ENCODE peak calls at places on chromosomes 13 and 19, in five cellular contexts. B is breast epithelium, Z is upper lobe of left lung, U is mucosa of descending colon, H is psoas muscle. J is an unnamed sample. For H3K36me3, the result is how much of the 10 kb centered on the place peaks cover.

GRCh38 chr13:74683411-74683810 is 549.2 kb upstream of the KLF12 start:
- DNase-seq in B (no peak), Z (no peak), U (no peak), H (no peak), J (no peak)

GRCh38 chr19:8571006-8571411 is 6.2 kb downstream of the MYO1F start:
- DNase-seq in B (no peak), Z (peak), U (peak), H (no peak), J (no peak)

GRCh38 chr19:18291590-18292459 is 10.4 kb upstream of the JUND start:
- DNase-seq in B (peak), Z (peak), U (peak), H (peak), J (no peak)

GRCh38 chr13:37209621-37210020 is 104.2 kb upstream of the CSNK1A1L start:
- DNase-seq in B (no peak), Z (no peak), U (no peak), H (no peak), J (no peak)

GRCh38 chr19:19402656-19403372 is 2.7 kb upstream of the GATAD2A start:
- DNase-seq in B (no peak), Z (no peak), U (no peak), H (no peak), J (no peak)

GRCh38 chr13:105073041-105073440 is 1462.4 kb downstream of the EFNB2 start:
- DNase-seq in B (no peak), Z (no peak), U (peak), H (no peak), J (no peak)

GRCh38 chr13:97028441-97029299 is 34.4 kb upstream of the OXGR1 start:
- DNase-seq in B (no peak), Z (peak), U (no peak), H (peak), J (no peak)

GRCh38 chr13:65907656-65908441 is 1322.3 kb downstream of the PCDH9 start:
- DNase-seq in B (no peak), Z (no peak), U (no peak), H (no peak), J (no peak)

GRCh38 chr13:73720216-73720840 is 413.9 kb downstream of the KLF12 start:
- DNase-seq in B (no peak), Z (no peak), U (no peak), H (no peak), J (no peak)

GRCh38 chr19:11984986-11985385 is 20.1 kb downstream of the ZNF763 start:
- DNase-seq in B (no peak), Z (no peak), U (no peak), H (no peak), J (no peak)

GRCh38 chr19:1259873-1260748 is 9.0 kb upstream of the CIRBP start:
- DNase-seq in B (no peak), Z (no peak), U (peak), H (peak), J (no peak)

GRCh38 chr19:12794196-12794921 is 3.1 kb downstream of the JUNB start:
- DNase-seq in B (no peak), Z (peak), U (no peak), H (no peak), J (no peak)

GRCh38 chr13:46057251-46058015 is 4.9 kb upstream of the ZC3H13 start:
- DNase-seq in B (no peak), Z (no peak), U (no peak), H (no peak), J (no peak)

GRCh38 chr13:62129000-62129551 is 713.4 kb upstream of the PCDH20 start:
- DNase-seq in B (no peak), Z (no peak), U (no peak), H (no peak), J (no peak)

GRCh38 chr13:47038196-47038595 is 141.3 kb upstream of the HTR2A start:
- DNase-seq in B (no peak), Z (no peak), U (no peak), H (no peak), J (no peak)

GRCh38 chr19:36046443-36047050 is 7.5 kb downstream of the THAP8 start:
- DNase-seq in B (no peak), Z (no peak), U (no peak), H (no peak), J (no peak)

GRCh38 chr13:36088001-36088400 is 43.2 kb downstream of the DCLK1 start:
- DNase-seq in B (no peak), Z (no peak), U (no peak), H (no peak), J (peak)

GRCh38 chr19:10543059-10543419 is 665 bp upstream of the ATG4D start:
- DNase-seq in B (no peak), Z (no peak), U (no peak), H (no peak), J (no peak)

GRCh38 chr19:55368701-55369563 is 1.3 kb downstream of the IL11 start:
- DNase-seq in B (no peak), Z (no peak), U (peak), H (no peak), J (no peak)

GRCh38 chr19:3105641-3106508 is 11.7 kb downstream of the GNA11 start:
- DNase-seq in B (no peak), Z (no peak), U (no peak), H (no peak), J (no peak)

GRCh38 chr19:45446295-45446694 is 21.5 kb upstream of the FOSB start:
- DNase-seq in B (no peak), Z (no peak), U (no peak), H (no peak), J (no peak)

GRCh38 chr19:3387645-3388589 is 21.5 kb downstream of the NFIC start:
- DNase-seq in B (peak), Z (peak), U (peak), H (peak), J (no peak)

GRCh38 chr19:3287814-3288213 is 63.4 kb downstream of the CELF5 start:
- DNase-seq in B (no peak), Z (no peak), U (no peak), H (no peak), J (no peak)

GRCh38 chr19:45498411-45499195 is at the start of gene PPM1N:
- DNase-seq in B (no peak), Z (no peak), U (peak), H (no peak), J (no peak)

GRCh38 chr13:24605923-24606372 is 74.3 kb upstream of the ATP12A start:
- DNase-seq in B (no peak), Z (no peak), U (no peak), H (no peak), J (no peak)
- TF ChIP-seq CTCF in B (peak), Z (no peak), U (no peak), H (no peak), J (no peak)

DNA sequence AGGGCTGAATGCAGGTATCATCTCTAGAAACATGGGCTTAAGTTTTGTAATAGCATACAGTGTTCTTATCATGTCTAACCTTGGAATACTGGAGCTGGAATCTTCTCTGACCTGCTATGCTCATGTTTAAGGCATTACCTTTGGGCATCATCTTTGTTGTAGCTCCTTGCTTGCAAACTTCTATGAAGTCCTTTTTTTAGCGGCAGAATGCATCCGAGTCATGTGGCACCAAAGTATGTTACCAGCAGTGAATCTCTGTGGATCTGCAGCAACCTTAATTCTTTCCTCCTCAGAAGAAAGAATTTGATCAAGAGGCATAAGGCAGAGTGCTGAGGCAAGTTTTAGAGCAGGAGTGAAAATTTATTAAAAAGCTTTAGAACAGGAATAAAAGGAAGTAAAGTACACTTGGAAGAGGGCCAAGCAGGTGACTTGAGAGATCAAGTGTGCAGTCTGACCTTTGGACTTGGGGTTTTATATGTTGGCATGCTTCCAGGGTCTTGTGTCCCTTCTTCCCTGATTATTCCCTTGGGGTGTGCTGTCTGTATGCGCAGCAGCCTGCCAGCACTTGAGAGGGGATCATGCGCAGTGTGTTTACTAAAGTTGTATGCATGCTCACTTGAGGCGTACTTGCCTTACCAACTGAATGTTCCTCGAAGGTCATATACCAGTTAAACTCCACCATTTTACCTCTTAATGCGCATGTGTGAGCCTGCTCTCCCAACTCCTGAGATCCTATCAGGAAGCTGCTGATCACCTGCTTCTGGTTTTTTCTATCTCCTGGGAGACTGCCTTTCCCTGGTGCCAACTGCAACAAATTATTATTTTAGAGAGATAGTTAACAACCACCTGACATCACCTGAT is 115.5 kb downstream of the LACC1 start:
- DNase-seq in B (no peak), Z (no peak), U (no peak), H (no peak), J (no peak)
- H3K4me3 ChIP-seq in B (no peak), Z (no peak), U (no peak), H (no peak), J (no peak)

GRCh38 chr19:48123907-48124675 is 13.5 kb upstream of the PLA2G4C start:
- DNase-seq in B (no peak), Z (no peak), U (no peak), H (no peak), J (peak)
- H3K36me3 ChIP-seq in B (under half), Z (under half), U (under half), H (under half), J (under half)

GRCh38 chr13:41847216-41847615 is 113.7 kb downstream of the VWA8 start:
- DNase-seq in B (no peak), Z (no peak), U (no peak), H (no peak), J (no peak)

DNA sequence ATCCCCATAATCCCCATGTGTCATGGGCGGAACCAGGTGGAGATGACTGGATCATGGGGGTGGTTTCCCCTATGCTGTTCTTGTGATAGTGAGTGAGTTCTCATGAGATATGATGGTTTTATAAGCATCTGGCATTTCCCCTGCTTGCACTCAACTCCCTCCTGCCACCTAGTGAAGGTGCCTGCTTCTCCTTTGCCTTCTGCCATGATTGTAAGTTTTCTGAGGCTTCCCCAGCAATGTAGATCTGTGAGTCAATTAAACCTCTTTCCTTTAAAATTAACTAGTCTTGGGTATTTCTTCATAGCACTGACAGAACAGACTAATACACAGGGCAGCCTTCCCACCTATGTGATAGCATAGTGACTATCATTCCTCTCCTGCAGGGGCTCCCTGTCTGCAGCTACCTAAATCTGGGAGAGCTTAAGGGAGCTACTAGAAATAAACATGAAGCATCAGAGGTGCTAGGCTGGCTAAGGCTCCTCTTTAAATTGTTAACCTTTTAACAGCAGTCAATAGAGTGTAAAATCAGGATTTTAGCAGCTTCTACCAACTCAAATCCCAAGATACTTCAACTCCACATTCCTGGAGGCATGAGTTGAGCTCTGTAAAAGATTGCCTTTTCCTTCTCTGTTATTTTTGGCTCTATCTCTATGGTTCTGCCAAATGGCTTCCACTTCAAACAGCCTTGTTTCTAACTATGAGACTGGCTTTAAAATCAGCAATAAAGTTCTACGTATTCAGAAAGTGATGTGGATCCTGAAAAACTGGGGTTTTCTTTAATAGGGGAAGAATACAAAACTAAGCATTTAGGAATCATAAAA is 112.3 kb downstream of the VWA8 start:
- DNase-seq in B (no peak), Z (no peak), U (no peak), H (no peak), J (no peak)
- TF ChIP-seq CTCF in B (no peak), Z (no peak), U (no peak), H (no peak), J (peak)

DNA sequence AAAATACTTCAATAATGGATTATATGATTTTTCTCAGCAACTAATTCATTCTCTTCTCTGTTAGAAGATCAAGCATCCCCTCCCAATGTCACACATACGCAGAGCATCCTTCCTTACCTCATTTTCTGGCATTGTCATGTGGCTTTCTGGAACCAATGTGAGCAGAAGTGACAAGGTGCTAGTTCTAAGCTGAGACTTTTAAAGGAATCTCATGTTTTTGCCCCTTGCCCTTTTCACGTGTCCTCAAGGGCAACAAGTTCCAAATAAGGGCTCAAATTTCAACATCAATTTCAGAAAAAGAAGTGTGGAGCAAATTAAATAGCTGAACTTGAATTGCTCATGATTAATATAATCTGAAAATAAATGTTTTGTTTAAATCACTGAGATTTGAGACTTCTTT is 4.6 kb upstream of the PRR20A start:
- DNase-seq in B (no peak), Z (no peak), U (no peak), H (no peak), J (no peak)
- H3K4me3 ChIP-seq in B (no peak), Z (no peak), U (no peak), H (no peak), J (no peak)

J was measured in kidney epithelial cell.